ENCODE peak calls at places on chromosomes 5 and 9, in nine cellular contexts. C, V, E, G, J, R, H, X and B are unnamed samples.
A peak's percentile ranks its signal among the peaks of the same experiment; 100 is the strongest.

GRCh38 chr9:97558701-97559101 is 57.2 kb downstream of the TMOD1 start:
- DNase-seq in V (no peak), C (no peak), R (no peak), J (no peak), H (no peak), E (no peak), G (no peak), X (no peak), B (no peak)

GRCh38 chr5:135891804-135892203 is 3.8 kb downstream of the IL9 start:
- DNase-seq in E (no peak), X (no peak), V (no peak), H (no peak), R (peak; percentile 40), J (no peak), C (no peak), G (no peak), B (no peak)

GRCh38 chr9:83981126-83981871 is 694 bp downstream of the RMI1 start:
- DNase-seq in E (peak; percentile 35), X (no peak), V (no peak), C (peak; percentile 55), G (no peak), J (no peak), R (peak; percentile 63), H (peak; percentile 64), B (peak; percentile 15)

GRCh38 chr5:128763324-128763723 is 202.0 kb upstream of the SLC27A6 start:
- DNase-seq in J (no peak), E (no peak), H (no peak), G (no peak), R (no peak), X (no peak), V (no peak), C (no peak), B (no peak)

GRCh38 chr5:136212252-136212721 is 19.3 kb upstream of the SMIM32 start:
- DNase-seq in J (no peak), V (peak; percentile 56), E (peak; percentile 48), C (peak; percentile 53), R (peak; percentile 63), H (peak; percentile 37), X (peak; percentile 53), G (no peak), B (no peak)

GRCh38 chr5:84242286-84242685 is 142.4 kb downstream of the EDIL3 start:
- DNase-seq in J (peak; percentile 41), G (no peak), H (no peak), R (peak; percentile 13), E (peak; percentile 86), C (peak; percentile 47), V (no peak), X (no peak), B (no peak)

GRCh38 chr9:93136011-93136440 is 2.0 kb upstream of the NINJ1 start:
- DNase-seq in E (peak; percentile 58), J (no peak), C (no peak), X (no peak), G (no peak), V (peak; percentile 37), R (no peak), H (no peak), B (no peak)

GRCh38 chr5:159324097-159324760 is 6.1 kb downstream of the IL12B start:
- DNase-seq in J (peak; percentile 72), V (no peak), H (no peak), X (no peak), G (peak; percentile 49), R (peak; percentile 55), E (peak; percentile 90), C (no peak), B (no peak)

GRCh38 chr5:79824444-79824843 is 134.8 kb downstream of the CMYA5 start:
- DNase-seq in V (no peak), E (no peak), R (no peak), X (no peak), J (no peak), C (no peak), G (no peak), H (no peak), B (no peak)

GRCh38 chr9:114288233-114289051 is 34.5 kb upstream of the ORM1 start:
- DNase-seq in V (peak; percentile 22), R (peak; percentile 89), X (peak; percentile 37), C (peak; percentile 84), J (no peak), G (peak; percentile 84), H (no peak), E (peak; percentile 86), B (no peak)